ENCODE peak calls at places on chromosomes 5 and 9, in nine cellular contexts. Z, V, N, B, S, R, O, G and K are unnamed samples.

GRCh38 chr5:133363807-133364587 is 248.3 kb downstream of the FSTL4 start:
- DNase-seq in B (no peak), N (no peak), G (no peak), Z (no peak), R (no peak), V (no peak), O (no peak), S (no peak), K (no peak)

GRCh38 chr5:126454081-126454480 is 30.9 kb downstream of the GRAMD2B start:
- DNase-seq in O (no peak), G (no peak), B (no peak), S (no peak), V (no peak), R (no peak), Z (no peak), N (no peak), K (peak)

GRCh38 chr9:35518981-35519679 is 29.2 kb downstream of the RUSC2 start:
- DNase-seq in N (peak), G (no peak), R (no peak), S (no peak), V (no peak), B (no peak), O (peak), Z (no peak), K (no peak)

GRCh38 chr5:73747696-73748380 is 121.8 kb downstream of the ARHGEF28 start:
- DNase-seq in R (no peak), G (no peak), Z (no peak), V (no peak), O (no peak), N (no peak), S (no peak), B (no peak), K (no peak)

GRCh38 chr5:22779499-22779898 is 73.6 kb downstream of the CDH12 start:
- DNase-seq in B (no peak), N (no peak), O (no peak), G (no peak), V (no peak), Z (no peak), R (no peak), S (no peak), K (no peak)

GRCh38 chr9:95733687-95734659 is 141.5 kb upstream of the ERCC6L2 start:
- DNase-seq in Z (no peak), G (no peak), V (no peak), S (no peak), B (no peak), R (no peak), N (no peak), O (no peak), K (no peak)

GRCh38 chr9:89455356-89455824 is 42.5 kb downstream of the SEMA4D start:
- DNase-seq in Z (no peak), B (no peak), O (no peak), G (peak), S (no peak), V (no peak), R (no peak), N (no peak), K (no peak)

GRCh38 chr9:38371495-38371894 is 21.0 kb upstream of the ALDH1B1 start:
- DNase-seq in B (peak), R (peak), V (no peak), N (no peak), Z (no peak), O (peak), S (peak), G (peak), K (no peak)

GRCh38 chr5:79727722-79728355 is 38.2 kb downstream of the CMYA5 start:
- DNase-seq in G (no peak), V (no peak), Z (no peak), N (no peak), B (no peak), S (no peak), R (no peak), O (no peak), K (no peak)

GRCh38 chr9:94511134-94511942 is 43.5 kb upstream of the PCAT7 start:
- DNase-seq in O (no peak), G (no peak), N (peak), R (no peak), B (peak), V (no peak), S (no peak), Z (no peak), K (no peak)

GRCh38 chr9:120710110-120710981 is 3.9 kb downstream of the MEGF9 start:
- DNase-seq in S (no peak), N (peak), G (peak), Z (no peak), O (peak), B (peak), R (peak), V (peak), K (peak)

GRCh38 chr5:143227301-143227700 is 176.2 kb downstream of the NR3C1 start:
- DNase-seq in V (no peak), N (no peak), Z (no peak), G (no peak), S (no peak), O (no peak), R (no peak), B (no peak), K (peak)

GRCh38 chr5:68746220-68747076 is 347.4 kb upstream of the SLC30A5 start:
- DNase-seq in V (no peak), R (no peak), O (peak), B (no peak), S (no peak), G (no peak), Z (no peak), N (no peak), K (peak)

GRCh38 chr9:4792054-4792571 is 631 bp upstream of the RCL1 start:
- DNase-seq in N (no peak), Z (peak), S (no peak), O (no peak), R (no peak), G (no peak), B (no peak), V (no peak), K (no peak)

GRCh38 chr9:130902204-130903185 is 5.9 kb upstream of the QRFP start:
- DNase-seq in S (no peak), Z (no peak), O (no peak), G (no peak), V (no peak), N (no peak), R (no peak), B (no peak), K (no peak)

GRCh38 chr5:33231935-33232334 is 208.8 kb upstream of the TARS1 start:
- DNase-seq in R (no peak), Z (no peak), S (no peak), G (no peak), O (no peak), N (peak), V (no peak), B (no peak), K (no peak)

GRCh38 chr9:113638916-113639315 is 175.4 kb downstream of the RGS3 start:
- DNase-seq in R (no peak), O (no peak), B (no peak), Z (no peak), S (no peak), V (no peak), N (no peak), G (no peak), K (no peak)

GRCh38 chr5:92552206-92553160 is 1028.5 kb downstream of the NR2F1-AS1 start:
- DNase-seq in G (no peak), Z (no peak), N (peak), O (no peak), S (no peak), B (no peak), R (no peak), V (peak), K (no peak)

GRCh38 chr9:121684381-121685145 is 33.1 kb downstream of the DAB2IP start:
- DNase-seq in Z (peak), B (no peak), O (peak), S (no peak), V (no peak), G (no peak), R (peak), N (peak), K (no peak)

GRCh38 chr5:168706655-168707069 is 127.5 kb upstream of the PANK3 start:
- DNase-seq in N (peak), V (peak), Z (peak), G (no peak), B (no peak), R (peak), S (no peak), O (no peak), K (peak)

GRCh38 chr9:75167281-75167680 is 79.0 kb downstream of the OSTF1 start:
- DNase-seq in O (no peak), S (no peak), Z (no peak), V (no peak), B (no peak), G (no peak), R (no peak), N (no peak), K (no peak)

GRCh38 chr9:122055668-122056067 is 37.4 kb downstream of the TTLL11 start:
- DNase-seq in Z (no peak), B (no peak), O (no peak), V (no peak), S (no peak), R (no peak), N (no peak), G (no peak), K (no peak)

GRCh38 chr9:35882996-35883395 is 12.8 kb upstream of the OR13J1 start:
- DNase-seq in R (no peak), G (no peak), V (no peak), Z (no peak), N (peak), S (no peak), B (no peak), O (no peak), K (no peak)

GRCh38 chr5:8844847-8845246 is 701.0 kb downstream of the SEMA5A start:
- DNase-seq in Z (no peak), V (no peak), B (no peak), R (no peak), S (no peak), G (no peak), N (no peak), O (no peak), K (no peak)

GRCh38 chr9:21996438-21996837 is 1.8 kb downstream of the CDKN2B-AS1 start:
- DNase-seq in V (no peak), N (no peak), G (no peak), S (no peak), R (no peak), O (no peak), B (peak), Z (no peak), K (no peak)

GRCh38 chr5:158320178-158320674 is 461.3 kb upstream of the CLINT1 start:
- DNase-seq in S (no peak), Z (no peak), R (no peak), G (no peak), N (peak), V (no peak), O (no peak), B (no peak), K (no peak)

GRCh38 chr9:101668466-101668865 is 70.0 kb downstream of the GRIN3A start:
- DNase-seq in N (no peak), Z (no peak), S (no peak), R (no peak), G (no peak), B (no peak), V (no peak), O (no peak), K (no peak)

GRCh38 chr5:91875133-91875779 is 492.1 kb upstream of the ARRDC3 start:
- DNase-seq in O (no peak), S (no peak), R (no peak), N (peak), G (no peak), Z (no peak), V (no peak), B (no peak), K (no peak)

GRCh38 chr9:11194249-11194648 is 581.4 kb upstream of the PTPRD start:
- DNase-seq in O (peak), Z (no peak), S (no peak), N (no peak), B (peak), R (no peak), G (no peak), V (no peak), K (no peak)

GRCh38 chr5:131789765-131790164 is 7.1 kb downstream of the FNIP1 start:
- DNase-seq in S (no peak), V (no peak), R (no peak), B (no peak), Z (no peak), G (no peak), O (no peak), N (no peak), K (no peak)

GRCh38 chr5:158463971-158464370 is 605.0 kb upstream of the CLINT1 start:
- DNase-seq in V (no peak), G (no peak), R (no peak), S (no peak), N (peak), B (no peak), Z (no peak), O (no peak), K (no peak)

GRCh38 chr9:106593201-106593600 is 269.8 kb upstream of the ZNF462 start:
- DNase-seq in Z (no peak), G (no peak), B (no peak), S (no peak), R (no peak), V (no peak), N (no peak), O (no peak), K (no peak)

GRCh38 chr5:132073231-132074013 is at the start of gene CSF2:
- DNase-seq in B (no peak), Z (no peak), V (peak), S (no peak), O (no peak), N (no peak), G (no peak), R (no peak), K (no peak)